ENCODE peak calls at places on chromosomes 12 and 14, in five cellular contexts. Y, T, K, F and Q are unnamed samples.

GRCh38 chr12:124694846-124695497 is 127.6 kb upstream of the NCOR2 start:
- DNase-seq in F (peak), Y (no peak), T (no peak), K (peak), Q (no peak)

GRCh38 chr14:71013551-71014192 is 106.4 kb downstream of the PCNX1 start:
- DNase-seq in F (no peak), T (no peak), K (no peak), Y (peak), Q (no peak)

GRCh38 chr12:115012861-115013667 is 329.1 kb upstream of the TBX3 start:
- DNase-seq in T (no peak), F (no peak), K (peak), Y (peak), Q (no peak)

GRCh38 chr12:64083285-64084210 is 138.5 kb downstream of the KICS2 start:
- DNase-seq in K (no peak), Y (peak), T (no peak), F (no peak), Q (no peak)

GRCh38 chr12:26566670-26567069 is 266.3 kb downstream of the ITPR2 start:
- DNase-seq in T (no peak), K (no peak), F (no peak), Y (no peak), Q (no peak)

GRCh38 chr12:108134744-108135143 is 5.7 kb downstream of the WSCD2 start:
- DNase-seq in F (no peak), Y (no peak), T (no peak), K (no peak), Q (no peak)

GRCh38 chr12:51351913-51352532 is 5.5 kb upstream of the CELA1 start:
- DNase-seq in Y (peak), K (peak), T (peak), F (peak), Q (peak)

GRCh38 chr14:35388656-35389314 is 15.8 kb downstream of the NFKBIA start:
- DNase-seq in Y (no peak), T (no peak), K (no peak), F (no peak), Q (no peak)

GRCh38 chr12:48854488-48854887 is 2.5 kb upstream of the DDX23 start:
- DNase-seq in F (no peak), K (no peak), T (no peak), Y (no peak), Q (no peak)

GRCh38 chr14:34911209-34912150 is 36.3 kb upstream of the BAZ1A start:
- DNase-seq in K (no peak), Y (peak), F (no peak), T (no peak), Q (no peak)

DNA sequence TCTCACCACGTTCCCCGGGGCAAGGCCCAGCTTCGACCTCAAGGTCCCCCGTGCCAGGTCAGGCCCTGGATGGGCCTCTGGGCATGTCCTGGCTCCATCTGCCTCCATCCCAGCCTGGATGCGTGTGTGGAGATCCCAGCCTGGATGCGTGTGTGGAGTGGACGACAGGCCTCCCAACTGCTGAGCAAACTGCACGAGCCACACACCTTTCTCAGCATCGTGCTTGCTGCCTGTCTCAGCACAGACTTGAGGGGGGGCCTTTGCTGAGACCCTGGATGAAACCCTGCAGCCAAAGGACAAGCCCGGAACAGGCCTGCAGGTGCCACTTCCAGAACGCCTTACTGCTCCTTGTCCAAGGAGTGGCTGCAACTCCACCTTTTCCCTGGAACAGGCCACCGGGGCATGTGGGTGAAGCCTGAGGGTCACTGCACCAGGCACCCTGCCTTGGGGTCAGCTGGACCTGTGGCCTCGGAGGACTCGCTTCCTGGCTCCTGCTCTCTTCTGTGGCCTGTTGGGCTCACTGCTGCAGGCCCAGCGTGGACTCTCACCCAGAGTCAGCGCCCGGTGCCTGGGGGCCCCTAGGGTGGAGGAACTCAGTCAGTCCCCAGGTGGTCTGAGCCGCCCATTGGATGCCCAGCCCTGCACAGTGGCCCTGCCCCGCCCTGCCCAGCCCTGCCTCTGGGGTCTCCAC is 176.0 kb downstream of the KIF26A start:
- DNase-seq in K (peak), F (no peak), Y (no peak), T (no peak), Q (no peak)
- H2BK12ac ChIP-seq in K (no peak), F (no peak), Y (no peak), T (no peak), Q (peak)

GRCh38 chr12:105985383-105985782 is 153.4 kb downstream of the NUAK1 start:
- DNase-seq in F (no peak), Y (no peak), K (no peak), T (no peak), Q (no peak)

GRCh38 chr12:105987687-105988035 is 151.1 kb downstream of the NUAK1 start:
- DNase-seq in T (no peak), K (no peak), Y (no peak), F (no peak), Q (no peak)

GRCh38 chr12:105983622-105984325 is 155.0 kb downstream of the NUAK1 start:
- DNase-seq in T (no peak), K (no peak), F (peak), Y (peak), Q (no peak)

GRCh38 chr12:105982022-105982421 is 156.7 kb downstream of the NUAK1 start:
- DNase-seq in T (no peak), F (no peak), K (no peak), Y (peak), Q (no peak)

DNA sequence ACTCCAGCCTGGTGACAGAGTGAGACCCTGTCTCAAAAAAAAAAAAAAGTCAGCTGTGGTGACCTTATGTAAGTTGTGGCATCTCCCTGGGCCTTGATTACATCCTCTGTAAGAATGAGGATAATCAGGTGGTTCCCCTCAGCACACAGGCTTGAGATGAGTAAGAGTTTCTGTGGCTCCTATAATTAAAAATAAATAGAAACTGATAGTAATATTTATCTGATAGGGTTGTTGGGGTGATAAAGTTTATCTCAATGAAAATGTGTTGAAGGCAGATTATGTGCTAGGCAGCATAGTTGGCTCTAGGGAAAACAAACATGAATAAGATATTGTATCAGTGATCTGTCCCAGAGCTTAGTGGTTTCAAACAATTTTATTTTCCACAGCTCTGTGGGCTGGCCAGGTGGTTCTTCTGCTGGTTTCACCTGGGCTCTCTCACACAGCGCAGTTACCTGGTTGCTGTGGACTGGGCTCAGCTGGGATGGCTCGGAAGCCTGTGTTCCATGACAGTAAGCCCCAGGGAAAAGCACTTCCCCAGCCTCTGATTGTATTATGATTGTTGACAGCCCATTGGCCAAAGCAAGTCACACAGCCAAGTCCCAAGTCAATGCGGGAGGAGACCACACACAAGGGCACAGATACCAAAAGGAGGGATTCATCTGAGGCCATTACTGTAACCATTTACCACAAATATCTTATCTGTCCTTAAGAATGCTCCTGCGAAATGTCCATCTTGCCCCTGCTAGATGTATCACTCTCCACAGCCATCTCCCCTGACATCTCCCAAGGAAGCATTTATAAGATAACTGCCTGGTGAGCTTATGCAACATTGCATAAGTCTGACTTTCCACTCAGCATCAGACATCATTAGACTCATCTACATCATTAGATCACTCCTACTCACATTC is 151.7 kb downstream of the NUAK1 start:
- DNase-seq in K (no peak), F (peak), Y (peak), T (no peak), Q (no peak)
- H4K91ac ChIP-seq in K (no peak), F (peak), Y (no peak), T (no peak), Q (no peak)

GRCh38 chr14:60812987-60813386 is 78.4 kb downstream of the MNAT1 start:
- DNase-seq in Y (no peak), F (no peak), K (no peak), T (no peak), Q (no peak)

GRCh38 chr14:60807971-60808370 is 73.4 kb downstream of the MNAT1 start:
- DNase-seq in Y (no peak), T (no peak), F (no peak), K (no peak), Q (no peak)

GRCh38 chr14:60803871-60804270 is 69.3 kb downstream of the MNAT1 start:
- DNase-seq in Y (no peak), K (no peak), F (no peak), T (no peak), Q (no peak)

GRCh38 chr14:60805881-60806569 is 71.5 kb downstream of the MNAT1 start:
- DNase-seq in T (no peak), F (peak), K (no peak), Y (no peak), Q (no peak)

GRCh38 chr14:60807247-60807646 is 72.7 kb downstream of the MNAT1 start:
- DNase-seq in T (no peak), Y (no peak), F (no peak), K (no peak), Q (no peak)
- H2BK12ac ChIP-seq in T (no peak), Y (no peak), F (no peak), K (no peak), Q (no peak)

DNA sequence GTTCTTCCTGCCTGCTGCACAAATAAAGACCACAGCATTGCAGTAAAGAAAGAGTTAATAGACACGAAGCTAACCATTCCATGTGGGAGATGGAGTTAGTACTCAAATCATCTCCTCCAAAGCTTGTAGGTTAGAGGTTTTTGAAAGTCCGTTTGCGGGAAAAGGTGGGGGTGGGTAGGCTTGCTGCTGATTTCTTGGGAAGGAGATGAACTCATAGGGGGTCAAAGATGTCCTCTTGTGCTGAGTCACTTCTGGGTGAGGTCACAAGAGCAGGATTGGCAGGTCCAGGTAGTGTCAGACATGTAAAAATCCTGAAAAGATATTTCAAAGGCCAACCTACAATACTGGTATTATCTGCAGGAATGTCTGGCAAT is 66.4 kb downstream of the PTHLH start:
- DNase-seq in K (no peak), Y (no peak), T (no peak), F (peak), Q (no peak)
- H4K91ac ChIP-seq in K (no peak), Y (no peak), T (peak), F (no peak), Q (no peak)

GRCh38 chr14:103207038-103207403 is 83.8 kb downstream of the TNFAIP2 start:
- DNase-seq in K (peak), Y (peak), T (peak), F (peak), Q (no peak)
- H2BK12ac ChIP-seq in K (no peak), Y (no peak), T (peak), F (no peak), Q (no peak)